ENCODE peak calls at places on chromosome 15, in seven cellular contexts. B, H, C, Q, G, Z and P are unnamed samples.

GRCh38 chr15:101733545-101733944 is 9.3 kb upstream of the TARS3 start:
- DNase-seq in B (no peak), H (no peak), C (no peak), Q (no peak), G (no peak), Z (no peak), P (no peak)

GRCh38 chr15:78216276-78217229 is 17.8 kb downstream of the ACSBG1 start:
- DNase-seq in B (peak; percentile 37), H (peak; percentile 99), C (no peak), Q (no peak), G (peak; percentile 76), Z (no peak), P (no peak)

GRCh38 chr15:82533801-82534200 is 6.5 kb downstream of the RPS17 start:
- DNase-seq in B (no peak), H (no peak), C (no peak), Q (no peak), G (no peak), Z (no peak), P (no peak)

GRCh38 chr15:74616020-74616939 is 644 bp downstream of the CLK3 start:
- DNase-seq in B (peak; percentile 59), H (peak; percentile 84), C (peak; percentile 87), Q (peak; percentile 56), G (peak; percentile 85), Z (no peak), P (peak; percentile 66)

GRCh38 chr15:77870195-77871065 is 207.1 kb downstream of the TBC1D2B start:
- DNase-seq in B (peak; percentile 23), H (peak; percentile 78), C (no peak), Q (peak; percentile 46), G (peak; percentile 71), Z (peak; percentile 54), P (peak; percentile 75)

GRCh38 chr15:93235926-93236781 is 147.1 kb upstream of the RGMA start:
- DNase-seq in B (no peak), H (peak; percentile 13), C (no peak), Q (no peak), G (no peak), Z (no peak), P (no peak)

GRCh38 chr15:31129769-31130303 is 28.3 kb upstream of the TRPM1 start:
- DNase-seq in B (no peak), H (no peak), C (no peak), Q (no peak), G (no peak), Z (no peak), P (no peak)

GRCh38 chr15:70597056-70597603 is 166.2 kb downstream of the UACA start:
- DNase-seq in B (no peak), H (no peak), C (no peak), Q (no peak), G (peak; percentile 15), Z (no peak), P (no peak)

GRCh38 chr15:53627279-53627678 is 132.2 kb downstream of the WDR72 start:
- DNase-seq in B (no peak), H (no peak), C (no peak), Q (no peak), G (no peak), Z (no peak), P (no peak)

GRCh38 chr15:63408514-63408913 is 26.9 kb upstream of the CA12 start:
- DNase-seq in B (no peak), H (no peak), C (no peak), Q (no peak), G (peak; percentile 18), Z (no peak), P (no peak)

GRCh38 chr15:85592148-85592547 is 202.6 kb downstream of the KLHL25 start:
- DNase-seq in B (no peak), H (no peak), C (no peak), Q (no peak), G (peak; percentile 95), Z (no peak), P (no peak)

GRCh38 chr15:29233566-29233965 is 36.1 kb downstream of the NSMCE3 start:
- DNase-seq in B (no peak), H (no peak), C (no peak), Q (no peak), G (peak; percentile 22), Z (no peak), P (no peak)

GRCh38 chr15:94324117-94324826 is 92.9 kb downstream of the MCTP2 start:
- DNase-seq in B (peak; percentile 12), H (peak; percentile 53), C (peak; percentile 40), Q (peak; percentile 86), G (peak; percentile 71), Z (peak; percentile 48), P (peak; percentile 18)

GRCh38 chr15:60352525-60352924 is 45.3 kb downstream of the ANXA2 start:
- DNase-seq in B (no peak), H (no peak), C (no peak), Q (no peak), G (peak; percentile 13), Z (no peak), P (no peak)

GRCh38 chr15:27353837-27354236 is 382.9 kb downstream of the GABRG3 start:
- DNase-seq in B (no peak), H (no peak), C (no peak), Q (no peak), G (peak; percentile 29), Z (no peak), P (no peak)

GRCh38 chr15:43958894-43959330 is 132.1 kb downstream of the WDR76 start:
- DNase-seq in B (no peak), H (no peak), C (no peak), Q (no peak), G (peak; percentile 88), Z (no peak), P (no peak)

GRCh38 chr15:86863226-86863915 is 783.7 kb downstream of the AGBL1 start:
- DNase-seq in B (no peak), H (no peak), C (no peak), Q (no peak), G (peak; percentile 1), Z (no peak), P (no peak)

GRCh38 chr15:93111451-93111850 is 22.4 kb upstream of the RGMA start:
- DNase-seq in B (no peak), H (no peak), C (no peak), Q (no peak), G (no peak), Z (no peak), P (no peak)

GRCh38 chr15:55281517-55282227 is 7.9 kb downstream of the RAB27A start:
- DNase-seq in B (no peak), H (no peak), C (no peak), Q (no peak), G (peak; percentile 34), Z (no peak), P (no peak)

GRCh38 chr15:100570735-100571363 is 31.1 kb downstream of the LINS1 start:
- DNase-seq in B (no peak), H (no peak), C (no peak), Q (no peak), G (no peak), Z (no peak), P (no peak)

GRCh38 chr15:100573526-100573925 is 28.5 kb downstream of the LINS1 start:
- DNase-seq in B (no peak), H (no peak), C (no peak), Q (no peak), G (no peak), Z (no peak), P (no peak)

GRCh38 chr15:100570282-100570681 is 31.7 kb downstream of the LINS1 start:
- DNase-seq in B (no peak), H (no peak), C (no peak), Q (no peak), G (peak; percentile 28), Z (no peak), P (no peak)

GRCh38 chr15:100571592-100572167 is 30.3 kb downstream of the LINS1 start:
- DNase-seq in B (no peak), H (no peak), C (no peak), Q (no peak), G (no peak), Z (no peak), P (no peak)

DNA sequence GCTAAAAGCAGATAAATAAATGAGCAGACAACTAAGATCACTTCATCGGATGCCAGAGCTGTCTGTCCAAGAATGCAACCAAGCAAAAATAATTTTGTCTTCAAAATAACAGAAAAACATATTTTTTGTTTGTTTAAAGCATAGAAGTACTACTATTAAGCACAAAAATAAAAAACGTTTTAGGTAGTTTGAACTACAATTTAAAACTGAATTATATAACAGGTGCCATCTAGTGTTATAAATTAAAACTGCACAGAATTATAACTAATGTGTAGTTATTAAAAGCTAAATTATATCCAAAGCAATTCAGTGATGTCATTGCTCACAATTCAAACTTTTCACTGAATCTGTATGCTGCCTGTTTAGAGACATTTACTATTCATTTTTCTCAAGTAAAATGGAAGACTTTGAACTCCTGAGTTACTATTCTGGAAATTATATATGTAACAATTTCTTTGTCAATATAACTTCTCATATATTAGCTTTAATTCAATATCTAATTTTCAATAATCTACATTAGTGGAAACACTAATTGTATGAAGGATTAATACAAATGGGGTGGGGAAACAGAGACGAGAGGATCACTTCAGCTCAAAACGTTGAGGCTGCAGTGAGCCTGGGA is 29.5 kb downstream of the LINS1 start:
- DNase-seq in B (no peak), H (no peak), C (no peak), Q (peak; percentile 42), G (peak; percentile 34), Z (no peak), P (no peak)
- H3K27ac ChIP-seq in B (no peak overlapping the region), H (no peak overlapping the region), C (peak overlapping the region; percentile 6), Q (no peak overlapping the region), G (no peak overlapping the region), Z (no peak overlapping the region), P (no peak overlapping the region)

GRCh38 chr15:99139276-99139675 is 34.4 kb downstream of the SYNM start:
- DNase-seq in B (no peak), H (no peak), C (no peak), Q (no peak), G (no peak), Z (no peak), P (no peak)
- H3K27ac ChIP-seq in B (peak overlapping the region; percentile 67), H (no peak overlapping the region), C (no peak overlapping the region), Q (no peak overlapping the region), G (no peak overlapping the region), Z (no peak overlapping the region), P (no peak overlapping the region)

GRCh38 chr15:58465866-58466517 is 34.2 kb downstream of the LIPC start:
- DNase-seq in B (no peak), H (no peak), C (no peak), Q (no peak), G (peak; percentile 47), Z (no peak), P (no peak)
- H3K27ac ChIP-seq in B (no peak overlapping the region), H (no peak overlapping the region), C (no peak overlapping the region), Q (no peak overlapping the region), G (peak overlapping the region; percentile 3), Z (no peak overlapping the region), P (no peak overlapping the region)

DNA sequence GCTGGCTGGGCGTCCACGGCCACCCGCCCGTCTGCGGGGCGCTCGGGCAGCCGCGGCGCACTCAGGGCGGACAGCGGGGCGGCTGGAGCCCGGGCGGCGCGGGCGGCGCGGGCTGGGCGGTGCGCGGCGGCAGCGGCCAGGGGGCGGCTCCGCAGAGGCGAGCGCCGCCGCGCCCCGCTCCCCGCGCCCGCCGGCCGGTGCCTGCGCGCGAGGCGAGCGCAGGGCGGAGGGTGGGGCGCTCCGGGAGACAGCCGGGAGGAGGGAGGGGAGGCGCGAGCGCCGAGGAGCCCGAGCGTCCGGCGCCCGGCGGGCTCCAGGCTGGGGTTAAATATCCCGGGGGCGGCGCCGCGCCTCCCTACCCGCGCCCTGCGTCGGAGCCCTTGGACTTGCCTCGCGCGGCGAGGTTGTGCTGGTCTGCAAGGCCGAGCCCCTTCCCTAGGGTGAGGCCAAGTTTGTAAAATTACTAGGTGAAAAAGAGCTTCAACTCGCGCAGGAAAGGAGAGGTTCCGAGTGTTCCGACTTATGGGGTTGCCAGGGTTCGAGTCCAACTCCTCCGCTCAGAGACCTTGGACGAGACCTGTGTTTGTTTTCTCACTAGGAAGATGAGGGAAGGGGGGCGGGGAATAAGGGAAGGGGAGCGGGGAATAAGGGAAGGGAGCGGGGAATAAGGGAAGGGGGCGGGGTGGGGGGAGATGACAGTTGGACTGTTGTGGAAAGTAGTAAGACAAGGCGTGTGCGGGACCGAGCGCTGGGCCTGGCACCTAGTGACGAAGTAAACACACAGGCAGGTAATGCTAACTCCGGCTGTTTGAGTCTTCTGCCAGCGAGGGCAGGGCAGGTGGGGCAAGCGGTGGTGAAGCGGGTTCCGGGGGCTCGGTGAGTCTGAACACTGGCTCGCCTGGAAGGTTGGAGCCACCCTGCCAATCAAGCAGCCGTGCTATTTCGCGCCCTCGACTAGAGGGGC is at the start of gene TNFAIP8L3:
- DNase-seq in B (no peak), H (peak; percentile 18), C (no peak), Q (no peak), G (peak; percentile 68), Z (no peak), P (no peak)
- H3K27ac ChIP-seq in B (no peak within 1 kb of the TSS), H (no peak within 1 kb of the TSS), C (no peak within 1 kb of the TSS), Q (no peak within 1 kb of the TSS), G (no peak within 1 kb of the TSS), Z (no peak within 1 kb of the TSS), P (no peak within 1 kb of the TSS)